ENCODE peak calls at places on chromosome 11, in eight cellular contexts. O is HT-29; N is SK-N-SH; R is activated effector memory CD4-positive, alpha-beta T cell treated with Interleukin-2 at 50 U/mL for 16 hours; C is tibial nerve; F is activated CD8-positive, alpha-beta T cell treated with anti-CD3 and anti-CD28 coated beads, Interleukin-2, amount 10 ng/mL, durations not matched to agents 7 days and 5 days; H is NCI-H510A treated with DMSO at 0.1 percent for 48 hours; D is activated naive CD4-positive, alpha-beta T cell treated with Interleukin-2 at 50 U/mL for 16 hours. A is an unnamed sample.

GRCh38 chr11:57776101-57776511 is 14.5 kb downstream of the CTNND1 start:
- DNase-seq in O (no peak), N (no peak), R (no peak), C (no peak), F (no peak), H (no peak), D (no peak), A (no peak)

GRCh38 chr11:125332821-125333220 is 163.2 kb downstream of the FEZ1 start:
- DNase-seq in O (no peak), N (no peak), R (no peak), C (no peak), F (no peak), H (no peak), D (no peak), A (no peak)

GRCh38 chr11:35515224-35515623 is 10.2 kb downstream of the PAMR1 start:
- DNase-seq in O (no peak), N (no peak), R (no peak), C (no peak), F (no peak), H (no peak), D (no peak), A (no peak)

GRCh38 chr11:119314748-119315138 is 2.2 kb downstream of the MCAM start:
- DNase-seq in O (no peak), N (peak), R (no peak), C (no peak), F (no peak), H (no peak), D (no peak), A (no peak)

GRCh38 chr11:2090172-2091111 is 48.7 kb downstream of the IGF2 start:
- DNase-seq in O (no peak), N (no peak), R (no peak), C (no peak), F (no peak), H (no peak), D (no peak), A (peak)

GRCh38 chr11:117774553-117774952 is 22.5 kb downstream of the DSCAML1 start:
- DNase-seq in O (no peak), N (no peak), R (no peak), C (no peak), F (no peak), H (no peak), D (no peak), A (no peak)

GRCh38 chr11:116078101-116078561 is 573.9 kb upstream of the CADM1 start:
- DNase-seq in O (peak), N (peak), R (no peak), C (no peak), F (no peak), H (peak), D (no peak), A (no peak)

GRCh38 chr11:73382183-73382582 is 6.0 kb downstream of the RELT start:
- DNase-seq in O (no peak), N (no peak), R (no peak), C (no peak), F (no peak), H (no peak), D (no peak), A (no peak)

GRCh38 chr11:10622957-10623787 is 54.7 kb upstream of the LYVE1 start:
- DNase-seq in O (no peak), N (no peak), R (no peak), C (no peak), F (no peak), H (no peak), D (no peak), A (no peak)

GRCh38 chr11:79404325-79404724 is 36.5 kb downstream of the TENM4 start:
- DNase-seq in O (no peak), N (no peak), R (no peak), C (peak), F (no peak), H (no peak), D (no peak), A (no peak)

GRCh38 chr11:46991391-46991790 is 54.8 kb downstream of the CSTPP1 start:
- DNase-seq in O (no peak), N (no peak), R (no peak), C (no peak), F (no peak), H (no peak), D (no peak), A (no peak)

GRCh38 chr11:115222218-115222862 is 281.9 kb downstream of the CADM1 start:
- DNase-seq in O (no peak), N (no peak), R (no peak), C (no peak), F (peak), H (peak), D (peak), A (no peak)

GRCh38 chr11:64447717-64448598 is 89.0 kb downstream of the RPS6KA4 start:
- DNase-seq in O (no peak), N (peak), R (no peak), C (peak), F (no peak), H (no peak), D (no peak), A (no peak)

GRCh38 chr11:27699242-27699925 is 871 bp downstream of the BDNF start:
- DNase-seq in O (no peak), N (peak), R (no peak), C (no peak), F (no peak), H (no peak), D (no peak), A (peak)

GRCh38 chr11:77214557-77214956 is 86.5 kb downstream of the MYO7A start:
- DNase-seq in O (no peak), N (no peak), R (no peak), C (no peak), F (no peak), H (no peak), D (no peak), A (no peak)

GRCh38 chr11:83724704-83725114 is 438.5 kb upstream of the CCDC90B start:
- DNase-seq in O (no peak), N (peak), R (no peak), C (peak), F (no peak), H (peak), D (no peak), A (no peak)

GRCh38 chr11:102341844-102342318 is 5.1 kb upstream of the BIRC2 start:
- DNase-seq in O (peak), N (peak), R (peak), C (peak), F (peak), H (peak), D (peak), A (peak)

GRCh38 chr11:58757449-58757848 is 25.7 kb upstream of the GLYAT start:
- DNase-seq in O (no peak), N (no peak), R (no peak), C (no peak), F (no peak), H (no peak), D (no peak), A (no peak)

GRCh38 chr11:95108159-95108611 is 18.5 kb downstream of the ENDOD1 start:
- DNase-seq in O (peak), N (no peak), R (no peak), C (peak), F (no peak), H (no peak), D (no peak), A (no peak)

A was measured in RWPE2.